ENCODE peak calls at places on chromosomes 7 and 10, in eight cellular contexts. B is A549, O is ovary, K is suprapubic skin, M is stomach, N is HepG2, Z is tibial nerve, X is K562. S is an unnamed sample. For H3K4me1, the result is how much of the 10 kb centered on the place peaks cover.

GRCh38 chr7:101173752-101174244 is 6.3 kb downstream of the NAT16 start:
- DNase-seq in B (peak), O (no peak), K (no peak), M (peak), N (no peak), Z (no peak), X (peak), S (no peak)

GRCh38 chr7:112207106-112207592 is 654 bp downstream of the ZNF277 start:
- DNase-seq in B (no peak), O (no peak), K (no peak), M (no peak), N (no peak), Z (no peak), X (peak), S (no peak)

GRCh38 chr10:123150986-123151738 is 3.0 kb upstream of the BUB3 start:
- DNase-seq in B (no peak), O (no peak), K (no peak), M (no peak), N (no peak), Z (no peak), X (no peak), S (no peak)

GRCh38 chr7:122056977-122057376 is 87.1 kb downstream of the AASS start:
- DNase-seq in B (no peak), O (no peak), K (no peak), M (no peak), N (no peak), Z (no peak), X (no peak), S (no peak)

GRCh38 chr10:97024181-97025073 is 161.3 kb downstream of the SLIT1 start:
- DNase-seq in B (peak), O (no peak), K (no peak), M (no peak), N (no peak), Z (no peak), X (no peak), S (no peak)

GRCh38 chr7:117110480-117111315 is 157.4 kb downstream of the ST7 start:
- DNase-seq in B (no peak), O (no peak), K (no peak), M (no peak), N (no peak), Z (no peak), X (no peak), S (no peak)

GRCh38 chr7:44320794-44321371 is 4.5 kb downstream of the CAMK2B start:
- DNase-seq in B (no peak), O (no peak), K (no peak), M (no peak), N (no peak), Z (no peak), X (no peak), S (no peak)

GRCh38 chr10:77024456-77024855 is 613.2 kb downstream of the KCNMA1 start:
- DNase-seq in B (no peak), O (no peak), K (no peak), M (no peak), N (no peak), Z (no peak), X (no peak), S (no peak)

GRCh38 chr10:77286851-77287250 is 350.8 kb downstream of the KCNMA1 start:
- DNase-seq in B (no peak), O (no peak), K (no peak), M (no peak), N (no peak), Z (no peak), X (no peak), S (no peak)

GRCh38 chr10:110708776-110709443 is 64.8 kb downstream of the RBM20 start:
- DNase-seq in B (no peak), O (no peak), K (no peak), M (no peak), N (no peak), Z (no peak), X (no peak), S (no peak)

GRCh38 chr10:131689016-131689415 is 211.8 kb upstream of the PPP2R2D start:
- DNase-seq in B (no peak), O (no peak), K (no peak), M (no peak), N (no peak), Z (no peak), X (no peak), S (no peak)

GRCh38 chr7:102814025-102814471 is 65.2 kb downstream of the FAM185A start:
- DNase-seq in B (no peak), O (no peak), K (no peak), M (no peak), N (no peak), Z (no peak), X (no peak), S (no peak)

GRCh38 chr10:28841625-28842024 is 164.3 kb downstream of the BAMBI start:
- DNase-seq in B (peak), O (no peak), K (no peak), M (no peak), N (no peak), Z (no peak), X (no peak), S (no peak)

GRCh38 chr7:101553018-101553770 is 75.9 kb downstream of the MYL10 start:
- DNase-seq in B (no peak), O (no peak), K (peak), M (no peak), N (no peak), Z (no peak), X (no peak), S (peak)

GRCh38 chr10:129768437-129769355 is 195.4 kb downstream of the EBF3 start:
- DNase-seq in B (no peak), O (no peak), K (peak), M (peak), N (no peak), Z (no peak), X (no peak), S (peak)

GRCh38 chr7:112996472-112996871 is 90.2 kb downstream of the GPR85 start:
- DNase-seq in B (no peak), O (no peak), K (no peak), M (no peak), N (no peak), Z (no peak), X (no peak), S (no peak)

GRCh38 chr7:158816995-158817394 is 12.3 kb downstream of the ESYT2 start:
- DNase-seq in B (no peak), O (no peak), K (no peak), M (peak), N (no peak), Z (no peak), X (peak), S (peak)

GRCh38 chr10:33815776-33816175 is 481.3 kb upstream of the NRP1 start:
- DNase-seq in B (peak), O (no peak), K (no peak), M (no peak), N (no peak), Z (no peak), X (no peak), S (no peak)

GRCh38 chr10:51244739-51245138 is 170.5 kb downstream of the PRKG1 start:
- DNase-seq in B (no peak), O (no peak), K (no peak), M (no peak), N (no peak), Z (no peak), X (no peak), S (no peak)

GRCh38 chr10:22900841-22901601 is 26.8 kb upstream of the ARMC3 start:
- DNase-seq in B (no peak), O (no peak), K (no peak), M (no peak), N (no peak), Z (peak), X (no peak), S (no peak)

GRCh38 chr10:14397069-14397468 is 66.3 kb upstream of the FRMD4A start:
- DNase-seq in B (no peak), O (peak), K (peak), M (no peak), N (no peak), Z (peak), X (no peak), S (no peak)

GRCh38 chr7:18393465-18394118 is 102.0 kb upstream of the HDAC9 start:
- DNase-seq in B (no peak), O (no peak), K (no peak), M (no peak), N (no peak), Z (no peak), X (no peak), S (no peak)

GRCh38 chr10:64363687-64364086 is 842.5 kb downstream of the REEP3 start:
- DNase-seq in B (no peak), O (no peak), K (no peak), M (no peak), N (no peak), Z (no peak), X (no peak), S (no peak)

GRCh38 chr10:48306870-48307531 is 524 bp downstream of the MAPK8 start:
- DNase-seq in B (peak), O (peak), K (peak), M (peak), N (peak), Z (peak), X (peak), S (peak)

DNA sequence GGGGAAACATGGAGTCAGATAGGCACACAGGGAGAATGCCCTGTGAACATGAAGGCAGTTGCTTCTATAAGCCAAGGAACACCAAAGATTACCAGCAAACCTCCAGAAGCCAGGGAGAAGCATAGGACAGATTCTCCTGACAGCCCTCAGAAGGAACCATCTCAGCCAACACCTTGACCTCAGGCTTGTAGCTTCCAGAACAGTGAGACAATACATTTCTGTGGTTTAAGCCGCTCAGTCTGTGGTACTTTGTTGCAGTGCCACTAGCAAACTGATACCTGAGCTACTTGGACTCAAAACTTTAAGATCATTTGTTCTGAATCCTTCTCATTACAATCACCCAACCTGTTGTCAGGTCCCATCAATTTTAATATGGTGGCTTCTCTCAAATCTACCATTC is 31.2 kb downstream of the ABLIM1 start:
- DNase-seq in B (no peak), O (no peak), K (no peak), M (no peak), N (no peak), Z (no peak), X (no peak), S (no peak)
- TF ChIP-seq EP300 in B (no peak), O (no peak), K (no peak), M (no peak), N (no peak), Z (no peak), X (no peak), S (no peak)

DNA sequence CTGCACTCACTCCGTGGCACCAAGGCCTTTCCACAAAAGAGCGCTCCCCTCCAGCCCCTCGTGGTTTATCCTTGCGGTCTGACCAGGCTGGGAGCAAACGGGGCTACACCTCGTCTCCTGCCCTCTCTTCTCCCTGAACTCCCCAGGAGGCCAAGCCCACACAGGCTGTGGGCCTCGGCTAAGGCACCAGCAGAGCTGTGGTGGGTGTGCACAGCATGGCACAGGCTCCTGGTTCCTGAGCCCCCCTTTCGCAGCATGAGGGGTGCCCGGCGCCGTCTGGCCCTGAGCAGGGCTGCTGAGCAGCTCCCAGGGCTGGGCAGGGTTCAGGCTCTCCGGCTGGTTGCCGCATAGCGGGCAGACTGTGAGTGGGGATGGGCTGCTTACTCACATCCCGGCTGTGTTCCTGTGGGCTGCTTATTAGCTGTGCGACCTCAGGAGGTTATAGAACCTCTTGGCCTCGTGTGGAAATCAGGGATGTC is 90.4 kb downstream of the ZMIZ1 start:
- DNase-seq in B (no peak), O (no peak), K (no peak), M (no peak), N (no peak), Z (no peak), X (no peak), S (no peak)
- H3K4me1 ChIP-seq in B (half or more), O (half or more), K (half or more), M (half or more), N (half or more), Z (half or more), X (half or more), S (half or more)

GRCh38 chr10:35336084-35336831 is at the start of gene CCNY:
- DNase-seq in B (peak), O (peak), K (peak), M (peak), N (peak), Z (peak), X (peak), S (peak)
- TF ChIP-seq POLR2A in B (peak), O (peak), K (no peak), M (no peak), N (peak), Z (peak), X (peak), S (peak)

GRCh38 chr7:128911441-128912031 is 1.0 kb upstream of the KCP start:
- DNase-seq in B (no peak), O (no peak), K (no peak), M (peak), N (no peak), Z (no peak), X (no peak), S (peak)
- TF ChIP-seq EP300 in B (no peak), O (no peak), K (no peak), M (no peak), N (no peak), Z (no peak), X (no peak), S (no peak)

GRCh38 chr10:119759832-119760231 is 34.0 kb downstream of the INPP5F start:
- DNase-seq in B (no peak), O (no peak), K (no peak), M (no peak), N (no peak), Z (no peak), X (no peak), S (no peak)

GRCh38 chr10:119762035-119762434 is 36.2 kb downstream of the INPP5F start:
- DNase-seq in B (no peak), O (no peak), K (no peak), M (no peak), N (peak), Z (no peak), X (no peak), S (no peak)

GRCh38 chr10:119758448-119758847 is 32.6 kb downstream of the INPP5F start:
- DNase-seq in B (no peak), O (no peak), K (no peak), M (no peak), N (no peak), Z (no peak), X (no peak), S (no peak)

GRCh38 chr10:119762805-119763798 is 37.3 kb downstream of the INPP5F start:
- DNase-seq in B (no peak), O (no peak), K (no peak), M (no peak), N (no peak), Z (no peak), X (no peak), S (no peak)

GRCh38 chr10:119761106-119761505 is 35.3 kb downstream of the INPP5F start:
- DNase-seq in B (no peak), O (no peak), K (no peak), M (no peak), N (no peak), Z (no peak), X (no peak), S (no peak)
- H3K4me1 ChIP-seq in B (under half), O (under half), K (under half), M (under half), N (under half), Z (under half), X (under half), S (under half)

DNA sequence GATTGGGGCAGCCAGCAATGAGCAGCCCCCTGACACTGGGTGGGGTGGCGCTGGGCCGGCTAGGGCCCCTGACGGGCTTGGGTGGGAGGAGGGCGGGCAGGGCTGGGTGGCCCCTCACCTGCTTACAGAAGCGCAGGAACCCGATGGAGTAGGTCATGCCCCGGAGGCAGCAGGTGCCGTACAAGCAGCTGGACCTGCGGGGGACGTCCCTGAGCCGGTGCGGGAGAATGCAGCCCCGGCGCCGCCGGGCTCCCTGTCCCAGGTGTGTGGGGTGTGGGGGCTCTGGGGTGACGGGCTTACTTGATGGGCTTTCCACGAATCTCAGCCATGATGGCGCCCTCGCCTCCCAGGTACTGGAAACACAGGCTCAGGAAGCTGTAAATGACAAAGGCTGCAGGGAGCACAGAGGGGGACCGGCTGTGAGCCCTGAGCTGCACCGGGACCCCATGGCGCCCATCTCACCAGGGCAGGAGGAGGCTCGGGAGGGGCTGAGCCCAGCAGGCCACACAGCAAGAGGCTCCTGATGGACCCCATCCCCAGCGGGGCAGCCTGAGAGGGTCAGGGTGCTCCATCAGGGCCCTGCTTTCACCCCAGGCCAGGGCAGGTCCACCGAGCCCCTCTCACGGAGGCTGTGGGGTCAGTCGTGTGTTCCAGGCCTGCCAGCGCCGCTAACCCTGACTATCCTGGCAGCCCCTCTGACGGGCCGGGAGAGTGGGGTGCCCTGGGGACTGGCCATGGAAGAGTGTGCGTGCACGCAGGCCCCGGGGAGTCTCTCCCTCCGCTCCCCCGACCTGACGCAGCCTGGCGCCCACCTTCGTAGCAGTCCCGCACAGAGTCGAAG is 5.8 kb downstream of the TMEM184A start:
- DNase-seq in B (no peak), O (no peak), K (no peak), M (no peak), N (no peak), Z (no peak), X (no peak), S (no peak)
- TF ChIP-seq POLR2A in B (no peak), O (no peak), K (no peak), M (no peak), N (no peak), Z (no peak), X (no peak), S (no peak)

S was measured in transverse colon.